ENCODE peak calls at places on chromosomes 4 and X, in four cellular contexts. One of them, this sample, is unnamed. For H3K27me3, the result is how much of the 10 kb centered on the place peaks cover.

GRCh38 chrX:111823068-111823467 is 52.9 kb upstream of the TRPC5OS start:
- DNase-seq in aorta: no peak
- DNase-seq in H9: peak
- DNase-seq in dorsolateral prefrontal cortex: no peak
- DNase-seq in this sample: no peak

GRCh38 chr4:16250665-16251365 is 24.5 kb upstream of the TAPT1 start:
- DNase-seq in aorta: no peak
- DNase-seq in H9: no peak
- DNase-seq in dorsolateral prefrontal cortex: no peak
- DNase-seq in this sample: no peak

GRCh38 chrX:371907-372306 is 14.8 kb downstream of the PPP2R3B start:
- DNase-seq in aorta: no peak
- DNase-seq in H9: no peak
- DNase-seq in dorsolateral prefrontal cortex: no peak
- DNase-seq in this sample: peak

GRCh38 chrX:134694333-134694925 is 36.2 kb upstream of the PLAC1 start:
- DNase-seq in aorta: no peak
- DNase-seq in H9: no peak
- DNase-seq in dorsolateral prefrontal cortex: no peak
- DNase-seq in this sample: no peak

GRCh38 chrX:67544871-67545771 is 1.3 kb downstream of the AR start:
- DNase-seq in aorta: peak
- DNase-seq in H9: peak
- DNase-seq in dorsolateral prefrontal cortex: no peak
- DNase-seq in this sample: peak

GRCh38 chr4:148782284-148782683 is 340.1 kb upstream of the NR3C2 start:
- DNase-seq in aorta: no peak
- DNase-seq in H9: peak
- DNase-seq in dorsolateral prefrontal cortex: no peak
- DNase-seq in this sample: no peak

GRCh38 chr4:65416875-65417274 is 253.4 kb downstream of the EPHA5 start:
- DNase-seq in aorta: no peak
- DNase-seq in H9: peak
- DNase-seq in dorsolateral prefrontal cortex: no peak
- DNase-seq in this sample: no peak

GRCh38 chr4:76570141-76570989 is 135.3 kb downstream of the SHROOM3 start:
- DNase-seq in aorta: no peak
- DNase-seq in H9: no peak
- DNase-seq in dorsolateral prefrontal cortex: no peak
- DNase-seq in this sample: no peak

GRCh38 chr4:110124721-110125120 is 73.7 kb downstream of the ELOVL6 start:
- DNase-seq in aorta: no peak
- DNase-seq in H9: no peak
- DNase-seq in dorsolateral prefrontal cortex: no peak
- DNase-seq in this sample: no peak

GRCh38 chrX:110569506-110569905 is 210.9 kb downstream of the RTL9 start:
- DNase-seq in aorta: no peak
- DNase-seq in H9: no peak
- DNase-seq in dorsolateral prefrontal cortex: no peak
- DNase-seq in this sample: no peak

GRCh38 chrX:154043003-154043402 is 23.3 kb upstream of the IRAK1 start:
- DNase-seq in aorta: no peak
- DNase-seq in H9: no peak
- DNase-seq in dorsolateral prefrontal cortex: no peak
- DNase-seq in this sample: no peak

GRCh38 chrX:50635811-50636365 is 165.3 kb upstream of the DGKK start:
- DNase-seq in aorta: no peak
- DNase-seq in H9: no peak
- DNase-seq in dorsolateral prefrontal cortex: no peak
- DNase-seq in this sample: no peak

GRCh38 chrX:154482786-154483185 is 3.6 kb downstream of the UBL4A start:
- DNase-seq in aorta: no peak
- DNase-seq in H9: peak
- DNase-seq in dorsolateral prefrontal cortex: no peak
- DNase-seq in this sample: no peak

GRCh38 chr4:77922158-77923094 is 59.8 kb downstream of the MRPL1 start:
- DNase-seq in aorta: no peak
- DNase-seq in H9: no peak
- DNase-seq in dorsolateral prefrontal cortex: no peak
- DNase-seq in this sample: no peak

GRCh38 chr4:113435893-113436292 is 325.6 kb downstream of the CAMK2D start:
- DNase-seq in aorta: no peak
- DNase-seq in H9: peak
- DNase-seq in dorsolateral prefrontal cortex: no peak
- DNase-seq in this sample: peak

GRCh38 chr4:25863906-25864418 is 1.2 kb upstream of the SEL1L3 start:
- DNase-seq in aorta: no peak
- DNase-seq in H9: peak
- DNase-seq in dorsolateral prefrontal cortex: no peak
- DNase-seq in this sample: no peak

GRCh38 chr4:165331823-165332222 is 4.4 kb downstream of the MSMO1 start:
- DNase-seq in aorta: no peak
- DNase-seq in H9: no peak
- DNase-seq in dorsolateral prefrontal cortex: no peak
- DNase-seq in this sample: no peak

GRCh38 chrX:1147641-1148515 is 64.6 kb downstream of the CRLF2 start:
- DNase-seq in aorta: no peak
- DNase-seq in H9: peak
- DNase-seq in dorsolateral prefrontal cortex: no peak
- DNase-seq in this sample: peak

GRCh38 chr4:85823295-85823694 is 348.3 kb downstream of the ARHGAP24 start:
- DNase-seq in aorta: no peak
- DNase-seq in H9: peak
- DNase-seq in dorsolateral prefrontal cortex: no peak
- DNase-seq in this sample: no peak

GRCh38 chrX:69815063-69815462 is 199.2 kb downstream of the EDA start:
- DNase-seq in aorta: no peak
- DNase-seq in H9: no peak
- DNase-seq in dorsolateral prefrontal cortex: no peak
- DNase-seq in this sample: no peak

GRCh38 chrX:155262970-155263754 is 1.1 kb downstream of the RAB39B start:
- DNase-seq in aorta: no peak
- DNase-seq in H9: no peak
- DNase-seq in dorsolateral prefrontal cortex: no peak
- DNase-seq in this sample: no peak

GRCh38 chr4:183444953-183445543 is 612 bp downstream of the CDKN2AIP start:
- DNase-seq in aorta: peak
- DNase-seq in H9: no peak
- DNase-seq in dorsolateral prefrontal cortex: peak
- DNase-seq in this sample: no peak

GRCh38 chr4:119629142-119629471 is 503 bp upstream of the PDE5A start:
- DNase-seq in aorta: no peak
- DNase-seq in H9: no peak
- DNase-seq in dorsolateral prefrontal cortex: no peak
- DNase-seq in this sample: no peak

GRCh38 chr4:80197601-80198444 is 520 bp downstream of the PRDM8 start:
- DNase-seq in aorta: peak
- DNase-seq in H9: peak
- DNase-seq in dorsolateral prefrontal cortex: no peak
- DNase-seq in this sample: no peak

GRCh38 chr4:120446051-120446567 is 379.5 kb upstream of the MAD2L1 start:
- DNase-seq in aorta: no peak
- DNase-seq in H9: no peak
- DNase-seq in dorsolateral prefrontal cortex: no peak
- DNase-seq in this sample: no peak

GRCh38 chr4:166128452-166128851 is 255.4 kb downstream of the TLL1 start:
- DNase-seq in aorta: no peak
- DNase-seq in H9: no peak
- DNase-seq in dorsolateral prefrontal cortex: no peak
- DNase-seq in this sample: no peak

GRCh38 chr4:110620352-110621327 is 2.2 kb downstream of the PITX2 start:
- DNase-seq in aorta: peak
- DNase-seq in H9: peak
- DNase-seq in dorsolateral prefrontal cortex: no peak
- DNase-seq in this sample: peak

GRCh38 chr4:14842964-14843630 is 159.2 kb upstream of the CPEB2 start:
- DNase-seq in aorta: no peak
- DNase-seq in H9: no peak
- DNase-seq in dorsolateral prefrontal cortex: no peak
- DNase-seq in this sample: no peak

GRCh38 chrX:69024287-69024686 is 141.0 kb downstream of the PJA1 start:
- DNase-seq in aorta: no peak
- DNase-seq in H9: no peak
- DNase-seq in dorsolateral prefrontal cortex: no peak
- DNase-seq in this sample: no peak

GRCh38 chrX:115564243-115564642 is 3.3 kb downstream of the PLS3 start:
- DNase-seq in aorta: no peak
- DNase-seq in H9: no peak
- DNase-seq in dorsolateral prefrontal cortex: no peak
- DNase-seq in this sample: no peak

GRCh38 chr4:10571896-10572295 is 112.7 kb downstream of the CLNK start:
- DNase-seq in aorta: no peak
- DNase-seq in H9: no peak
- DNase-seq in dorsolateral prefrontal cortex: no peak
- DNase-seq in this sample: no peak

GRCh38 chr4:40190880-40191815 is 5.7 kb upstream of the RHOH start:
- DNase-seq in aorta: no peak
- DNase-seq in H9: no peak
- DNase-seq in dorsolateral prefrontal cortex: no peak
- DNase-seq in this sample: no peak

GRCh38 chr4:142549726-142550463 is 296.2 kb downstream of the INPP4B start:
- DNase-seq in aorta: no peak
- DNase-seq in H9: no peak
- DNase-seq in dorsolateral prefrontal cortex: no peak
- DNase-seq in this sample: no peak

GRCh38 chr4:54095110-54095800 is 4.7 kb upstream of the GSX2 start:
- DNase-seq in aorta: no peak
- DNase-seq in H9: peak
- DNase-seq in dorsolateral prefrontal cortex: no peak
- DNase-seq in this sample: no peak

GRCh38 chr4:169410839-169411770 is 140.3 kb upstream of the SH3RF1 start:
- DNase-seq in aorta: no peak
- DNase-seq in H9: peak
- DNase-seq in dorsolateral prefrontal cortex: no peak
- DNase-seq in this sample: no peak

GRCh38 chrX:73822775-73823174 is 259.8 kb downstream of the CHIC1 start:
- DNase-seq in aorta: no peak
- DNase-seq in H9: no peak
- DNase-seq in dorsolateral prefrontal cortex: no peak
- DNase-seq in this sample: no peak

GRCh38 chr4:40562681-40563080 is 67.0 kb downstream of the RBM47 start:
- DNase-seq in aorta: no peak
- DNase-seq in H9: no peak
- DNase-seq in dorsolateral prefrontal cortex: no peak
- DNase-seq in this sample: no peak

GRCh38 chr4:108272046-108272445 is 103.3 kb upstream of the LEF1 start:
- DNase-seq in aorta: no peak
- DNase-seq in H9: no peak
- DNase-seq in dorsolateral prefrontal cortex: no peak
- DNase-seq in this sample: no peak

GRCh38 chr4:85407546-85407945 is 67.4 kb upstream of the ARHGAP24 start:
- DNase-seq in aorta: no peak
- DNase-seq in H9: no peak
- DNase-seq in dorsolateral prefrontal cortex: no peak
- DNase-seq in this sample: no peak

GRCh38 chrX:137405449-137406140 is 160.3 kb upstream of the ZIC3 start:
- DNase-seq in aorta: peak
- DNase-seq in H9: no peak
- DNase-seq in dorsolateral prefrontal cortex: no peak
- DNase-seq in this sample: no peak
- H3K27me3 ChIP-seq in aorta: under half
- H3K27me3 ChIP-seq in H9: under half
- H3K27me3 ChIP-seq in dorsolateral prefrontal cortex: under half
- H3K27me3 ChIP-seq in this sample: under half

GRCh38 chr4:8920289-8920965 is 48.8 kb upstream of the HMX1 start:
- DNase-seq in aorta: peak
- DNase-seq in H9: no peak
- DNase-seq in dorsolateral prefrontal cortex: peak
- DNase-seq in this sample: no peak

GRCh38 chr4:8921465-8921864 is 49.8 kb upstream of the HMX1 start:
- DNase-seq in aorta: no peak
- DNase-seq in H9: no peak
- DNase-seq in dorsolateral prefrontal cortex: no peak
- DNase-seq in this sample: no peak

GRCh38 chr4:8920969-8921368 is 49.3 kb upstream of the HMX1 start:
- DNase-seq in aorta: no peak
- DNase-seq in H9: no peak
- DNase-seq in dorsolateral prefrontal cortex: no peak
- DNase-seq in this sample: no peak

GRCh38 chr4:8917868-8918783 is 46.5 kb upstream of the HMX1 start:
- DNase-seq in aorta: peak
- DNase-seq in H9: peak
- DNase-seq in dorsolateral prefrontal cortex: peak
- DNase-seq in this sample: peak

DNA sequence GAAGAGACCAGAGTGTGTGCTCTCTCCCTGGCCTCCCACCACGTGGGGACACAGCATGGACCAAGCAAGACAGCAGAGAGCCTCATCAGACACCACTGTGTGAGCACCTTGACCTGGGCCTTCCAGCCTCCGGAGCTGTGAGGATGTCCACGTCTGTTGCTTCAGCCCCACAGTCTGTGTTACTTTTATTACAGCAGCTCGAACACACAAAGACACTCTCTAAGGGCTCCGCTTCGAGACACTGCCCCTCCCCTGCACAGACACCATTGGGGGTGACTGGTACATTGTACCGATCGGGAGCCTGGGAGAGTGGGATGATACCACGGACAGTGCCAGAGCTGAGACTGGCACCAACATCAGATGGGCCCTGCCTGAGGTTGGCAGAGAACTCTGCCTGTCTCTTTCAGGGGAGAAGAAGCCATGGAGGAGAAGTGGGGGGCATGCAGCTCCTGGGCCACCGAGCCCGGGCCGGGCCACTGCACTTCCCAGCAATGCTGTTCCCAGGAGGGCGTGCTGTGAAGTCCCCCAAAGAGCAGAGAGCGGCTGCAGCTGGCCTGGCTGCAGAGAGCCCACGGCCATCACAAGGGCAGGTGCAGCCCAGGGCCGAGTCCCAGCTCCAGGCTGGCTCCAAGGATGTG is 48.1 kb upstream of the HMX1 start:
- DNase-seq in aorta: peak
- DNase-seq in H9: no peak
- DNase-seq in dorsolateral prefrontal cortex: peak
- DNase-seq in this sample: no peak
- H3K27me3 ChIP-seq in aorta: under half
- H3K27me3 ChIP-seq in H9: under half
- H3K27me3 ChIP-seq in dorsolateral prefrontal cortex: under half
- H3K27me3 ChIP-seq in this sample: under half

GRCh38 chrX:136467321-136467720 is 20.4 kb upstream of the BRS3 start:
- DNase-seq in aorta: no peak
- DNase-seq in H9: no peak
- DNase-seq in dorsolateral prefrontal cortex: no peak
- DNase-seq in this sample: no peak
- H3K27me3 ChIP-seq in aorta: under half
- H3K27me3 ChIP-seq in H9: under half
- H3K27me3 ChIP-seq in dorsolateral prefrontal cortex: under half
- H3K27me3 ChIP-seq in this sample: under half

DNA sequence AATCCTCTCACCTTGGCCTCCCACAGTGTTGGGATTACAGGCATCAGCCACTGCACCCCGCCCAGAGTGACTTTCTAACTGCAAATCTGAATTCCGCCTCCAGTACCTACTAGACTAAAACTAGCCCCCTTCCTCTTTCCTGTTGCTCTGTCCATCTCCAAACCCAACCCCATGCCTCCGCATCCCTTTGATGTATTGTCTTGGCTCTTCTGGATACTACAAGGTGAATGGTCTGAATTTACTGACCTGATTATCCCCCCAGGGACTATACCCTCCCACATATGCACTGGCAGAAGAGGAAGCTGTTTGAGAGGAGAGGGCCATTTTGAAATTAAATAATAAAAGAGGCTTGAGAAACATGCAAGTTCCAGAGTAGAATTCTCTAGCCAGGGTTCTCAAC is 17.7 kb upstream of the TFDP3 start:
- DNase-seq in aorta: no peak
- DNase-seq in H9: no peak
- DNase-seq in dorsolateral prefrontal cortex: no peak
- DNase-seq in this sample: no peak
- H3K27me3 ChIP-seq in aorta: under half
- H3K27me3 ChIP-seq in H9: under half
- H3K27me3 ChIP-seq in dorsolateral prefrontal cortex: under half
- H3K27me3 ChIP-seq in this sample: under half